ENCODE peak calls at places on chromosome 6, in nine cellular contexts. D is fibroblast of lung; B is stimulated activated naive CD8-positive, alpha-beta T cell treated with anti-CD3 and anti-CD28 coated beads, Interleukin-15, Interleukin-2, amounts not matched to agents 100 U/mL and 50 U/mL, for 24 hours; I is activated T-helper 1 cell treated with anti-CD3 and anti-CD28 coated beads, Interleukin-12 subunit alpha, Interleukin-12 subunit beta, Interleukin-2, Interleukin-4 antibody, amounts not matched to agents 30 ng/mL and 10 ng/mL and 1 ng/mL, durations not matched to agents 14 hours and 24 hours and 36 hours; K is iris pigment epithelial cell; A is NCI-H1694 treated with DMSO at 0.1 percent for 48 hours; R is lung; C is effector CD4-positive, alpha-beta T cell; T is activated CD8-positive, alpha-beta memory T cell treated with anti-CD3 and anti-CD28 coated beads for 48 hours. N is an unnamed sample.

GRCh38 chr6:70312165-70312564 is 9.3 kb upstream of the COL9A1 start:
- DNase-seq in D (peak; percentile 96), B (no peak), I (no peak), K (peak; percentile 94), A (no peak), R (no peak), C (no peak), T (no peak), N (no peak)

GRCh38 chr6:5763407-5763806 is 243.3 kb downstream of the NRN1 start:
- DNase-seq in D (peak; percentile 36), B (no peak), I (no peak), K (no peak), A (no peak), R (no peak), C (no peak), T (no peak), N (no peak)

GRCh38 chr6:139490482-139490881 is 116.0 kb upstream of the CITED2 start:
- DNase-seq in D (no peak), B (no peak), I (no peak), K (peak; percentile 25), A (no peak), R (peak; percentile 34), C (no peak), T (no peak), N (no peak)

GRCh38 chr6:46078294-46078693 is 51.5 kb upstream of the ENPP4 start:
- DNase-seq in D (no peak), B (no peak), I (no peak), K (no peak), A (no peak), R (no peak), C (no peak), T (no peak), N (no peak)

GRCh38 chr6:148869589-148869988 is 122.8 kb downstream of the UST start:
- DNase-seq in D (peak; percentile 96), B (no peak), I (no peak), K (peak; percentile 92), A (no peak), R (no peak), C (no peak), T (no peak), N (no peak)

GRCh38 chr6:5695260-5696245 is 311.2 kb downstream of the NRN1 start:
- DNase-seq in D (peak; percentile 92), B (no peak), I (no peak), K (peak; percentile 66), A (no peak), R (no peak), C (no peak), T (no peak), N (no peak)

GRCh38 chr6:30067460-30068139 is 602 bp downstream of the PPP1R11 start:
- DNase-seq in D (no peak), B (no peak), I (no peak), K (no peak), A (no peak), R (no peak), C (no peak), T (no peak), N (no peak)

GRCh38 chr6:28081486-28081751 is 1.1 kb downstream of the ZNF165 start:
- DNase-seq in D (peak; percentile 5), B (peak; percentile 33), I (no peak), K (peak; percentile 2), A (no peak), R (no peak), C (peak; percentile 39), T (no peak), N (no peak)

GRCh38 chr6:49664817-49665216 is 28.2 kb upstream of the RHAG start:
- DNase-seq in D (no peak), B (no peak), I (no peak), K (no peak), A (no peak), R (no peak), C (no peak), T (no peak), N (no peak)